ENCODE peak calls at places on chromosomes 6 and 20, in four cellular contexts. I is KBM-7; J is T-helper 2 cell; T is effector CD4-positive, alpha-beta T cell. Q is an unnamed sample.

GRCh38 chr6:158707826-158708225 is 58.0 kb downstream of the SYTL3 start:
- DNase-seq in I (no peak), J (no peak), T (no peak), Q (no peak)

GRCh38 chr6:144063246-144063743 is 32.1 kb downstream of the SF3B5 start:
- DNase-seq in J (no peak), T (no peak), I (no peak), Q (peak; percentile 65)

GRCh38 chr6:33935439-33936080 is 131.8 kb upstream of the MLN start:
- DNase-seq in J (no peak), T (no peak), I (no peak), Q (no peak)

GRCh38 chr6:163183791-163184190 is 230.7 kb upstream of the QKI start:
- DNase-seq in I (no peak), T (no peak), J (no peak), Q (no peak)

GRCh38 chr20:48826883-48827771 is 672 bp downstream of the PREX1 start:
- DNase-seq in T (no peak), J (peak; percentile 60), I (peak; percentile 44), Q (peak; percentile 32)

GRCh38 chr6:71412559-71412958 is 123.9 kb downstream of the OGFRL1 start:
- DNase-seq in I (no peak), T (no peak), J (no peak), Q (no peak)

GRCh38 chr20:35698298-35699126 is 640 bp downstream of the NFS1 start:
- DNase-seq in I (no peak), J (no peak), T (no peak), Q (peak; percentile 44)

GRCh38 chr6:44537306-44538049 is 150.0 kb downstream of the CDC5L start:
- DNase-seq in T (no peak), J (no peak), I (no peak), Q (no peak)

GRCh38 chr6:116072368-116072767 is 11.7 kb upstream of the FRK start:
- DNase-seq in J (no peak), T (no peak), I (no peak), Q (no peak)

GRCh38 chr6:52227495-52227894 is 16.8 kb downstream of the IL17F start:
- DNase-seq in I (no peak), T (no peak), J (no peak), Q (no peak)

GRCh38 chr6:145895802-145896201 is 68.4 kb downstream of the SHPRH start:
- DNase-seq in T (no peak), J (no peak), I (no peak), Q (peak; percentile 43)

GRCh38 chr20:52295556-52295955 is 104.0 kb upstream of the ZFP64 start:
- DNase-seq in T (no peak), I (no peak), J (no peak), Q (no peak)

GRCh38 chr6:5066456-5067093 is 18.6 kb upstream of the PPP1R3G start:
- DNase-seq in I (no peak), T (no peak), J (no peak), Q (no peak)

GRCh38 chr6:145070791-145071190 is 664.5 kb downstream of the EPM2A start:
- DNase-seq in T (no peak), I (no peak), J (no peak), Q (no peak)

GRCh38 chr6:157281570-157281969 is 41.7 kb downstream of the TMEM242 start:
- DNase-seq in T (no peak), I (peak; percentile 39), J (no peak), Q (no peak)

GRCh38 chr6:16254535-16254934 is 16.1 kb downstream of the GMPR start:
- DNase-seq in J (no peak), I (no peak), T (no peak), Q (no peak)

GRCh38 chr20:20593447-20594170 is 118.8 kb downstream of the RALGAPA2 start:
- DNase-seq in J (no peak), T (no peak), I (peak; percentile 40), Q (peak; percentile 58)

GRCh38 chr6:106112446-106112845 is 26.3 kb downstream of the PRDM1 start:
- DNase-seq in I (peak; percentile 24), J (no peak), T (no peak), Q (no peak)

GRCh38 chr20:1370548-1371110 is 22.2 kb downstream of the FKBP1A start:
- DNase-seq in I (no peak), T (no peak), J (no peak), Q (no peak)

GRCh38 chr6:2810092-2810671 is 31.5 kb downstream of the SERPINB1 start:
- DNase-seq in I (peak; percentile 9), J (no peak), T (no peak), Q (no peak)

GRCh38 chr6:21769405-21769851 is 175.9 kb downstream of the SOX4 start:
- DNase-seq in T (no peak), J (no peak), I (no peak), Q (no peak)

GRCh38 chr6:25788305-25788922 is 33.9 kb downstream of the SLC17A4 start:
- DNase-seq in T (peak; percentile 8), I (peak; percentile 79), J (peak; percentile 4), Q (peak; percentile 31)

GRCh38 chr6:159676804-159677203 is 16.2 kb downstream of the SOD2 start:
- DNase-seq in J (no peak), T (no peak), I (no peak), Q (no peak)

GRCh38 chr6:154292855-154293519 is 63.6 kb downstream of the IPCEF1 start:
- DNase-seq in J (no peak), T (no peak), I (no peak), Q (no peak)

GRCh38 chr20:2602746-2603145 is 49.7 kb upstream of the NOP56 start:
- DNase-seq in J (no peak), I (no peak), T (no peak), Q (no peak)

GRCh38 chr20:13220194-13220856 is 749 bp upstream of the ISM1 start:
- DNase-seq in T (peak; percentile 4), J (peak; percentile 16), I (peak; percentile 42), Q (no peak)

GRCh38 chr20:24165336-24166126 is 177.0 kb upstream of the GGTLC1 start:
- DNase-seq in T (no peak), J (no peak), I (no peak), Q (no peak)

GRCh38 chr6:123668965-123669591 is 32.3 kb upstream of the TRDN start:
- DNase-seq in J (no peak), T (no peak), I (no peak), Q (no peak)

GRCh38 chr6:107832146-107833056 is 8.3 kb upstream of the SCML4 start:
- DNase-seq in J (no peak), I (no peak), T (no peak), Q (no peak)

GRCh38 chr6:166644631-166645030 is 17.6 kb upstream of the RPS6KA2 start:
- DNase-seq in I (no peak), J (no peak), T (no peak), Q (no peak)

GRCh38 chr20:22003680-22004079 is 298.2 kb downstream of the PAX1 start:
- DNase-seq in J (no peak), I (no peak), T (no peak), Q (no peak)

GRCh38 chr20:54194724-54195438 is 13.0 kb upstream of the PFDN4 start:
- DNase-seq in J (no peak), I (no peak), T (no peak), Q (peak; percentile 4)

GRCh38 chr6:79536615-79536968 is 638 bp downstream of the LCA5 start:
- DNase-seq in I (no peak), T (no peak), J (no peak), Q (no peak)

GRCh38 chr6:121994936-121995335 is 404.5 kb upstream of the HSF2 start:
- DNase-seq in T (no peak), J (no peak), I (no peak), Q (no peak)

GRCh38 chr20:23021941-23022340 is 13.2 kb upstream of the SSTR4 start:
- DNase-seq in T (no peak), I (no peak), J (no peak), Q (no peak)

GRCh38 chr20:3686867-3687321 is 5.1 kb upstream of the ADAM33 start:
- DNase-seq in I (no peak), T (no peak), J (no peak), Q (no peak)

GRCh38 chr20:48471734-48472408 is 355.9 kb downstream of the PREX1 start:
- DNase-seq in T (no peak), I (no peak), J (no peak), Q (no peak)

Q was measured in Kasumi-1.